ENCODE peak calls at places on chromosomes 1 and 21, in eight cellular contexts. One of them, this sample, is unnamed.

GRCh38 chr1:52592637-52593323 is 9.4 kb upstream of the GPX7 start:
- DNase-seq in fibroblast of mammary gland: no peak
- DNase-seq in pancreas: no peak
- DNase-seq in Right ventricle myocardium superior: no peak
- DNase-seq in AG08395: no peak
- DNase-seq in kidney: no peak
- DNase-seq in hepatocyte: no peak
- DNase-seq in mucosa of descending colon: no peak
- DNase-seq in this sample: peak; percentile 58

GRCh38 chr21:31716106-31716505 is 15.8 kb downstream of the SCAF4 start:
- DNase-seq in fibroblast of mammary gland: no peak
- DNase-seq in pancreas: no peak
- DNase-seq in Right ventricle myocardium superior: no peak
- DNase-seq in AG08395: no peak
- DNase-seq in kidney: no peak
- DNase-seq in hepatocyte: no peak
- DNase-seq in mucosa of descending colon: no peak
- DNase-seq in this sample: no peak

GRCh38 chr1:29805122-29805895 is 569.0 kb downstream of the PTPRU start:
- DNase-seq in fibroblast of mammary gland: no peak
- DNase-seq in pancreas: no peak
- DNase-seq in Right ventricle myocardium superior: no peak
- DNase-seq in AG08395: no peak
- DNase-seq in kidney: peak; percentile 45
- DNase-seq in hepatocyte: no peak
- DNase-seq in mucosa of descending colon: no peak
- DNase-seq in this sample: no peak

GRCh38 chr1:63004868-63005267 is 220.9 kb downstream of the ATG4C start:
- DNase-seq in fibroblast of mammary gland: peak; percentile 20
- DNase-seq in pancreas: no peak
- DNase-seq in Right ventricle myocardium superior: no peak
- DNase-seq in AG08395: peak; percentile 13
- DNase-seq in kidney: no peak
- DNase-seq in hepatocyte: no peak
- DNase-seq in mucosa of descending colon: peak; percentile 6
- DNase-seq in this sample: no peak

GRCh38 chr21:41894922-41895557 is 15.9 kb upstream of the PRDM15 start:
- DNase-seq in fibroblast of mammary gland: peak; percentile 52
- DNase-seq in pancreas: no peak
- DNase-seq in Right ventricle myocardium superior: no peak
- DNase-seq in AG08395: no peak
- DNase-seq in kidney: no peak
- DNase-seq in hepatocyte: peak; percentile 55
- DNase-seq in mucosa of descending colon: no peak
- DNase-seq in this sample: no peak

GRCh38 chr1:160550572-160551034 is 27.5 kb upstream of the SLAMF6 start:
- DNase-seq in fibroblast of mammary gland: no peak
- DNase-seq in pancreas: no peak
- DNase-seq in Right ventricle myocardium superior: no peak
- DNase-seq in AG08395: no peak
- DNase-seq in kidney: no peak
- DNase-seq in hepatocyte: no peak
- DNase-seq in mucosa of descending colon: peak; percentile 41
- DNase-seq in this sample: peak; percentile 27

GRCh38 chr1:28591708-28592313 is at the start of gene RAB42:
- DNase-seq in fibroblast of mammary gland: peak; percentile 27
- DNase-seq in pancreas: peak; percentile 24
- DNase-seq in Right ventricle myocardium superior: peak; percentile 58
- DNase-seq in AG08395: peak; percentile 53
- DNase-seq in kidney: no peak
- DNase-seq in hepatocyte: peak; percentile 58
- DNase-seq in mucosa of descending colon: peak; percentile 51
- DNase-seq in this sample: peak; percentile 63

GRCh38 chr1:88079036-88079435 is 605.0 kb upstream of the PKN2 start:
- DNase-seq in fibroblast of mammary gland: peak; percentile 10
- DNase-seq in pancreas: no peak
- DNase-seq in Right ventricle myocardium superior: no peak
- DNase-seq in AG08395: no peak
- DNase-seq in kidney: no peak
- DNase-seq in hepatocyte: no peak
- DNase-seq in mucosa of descending colon: no peak
- DNase-seq in this sample: no peak

GRCh38 chr1:50735443-50735842 is 224.6 kb downstream of the FAF1 start:
- DNase-seq in fibroblast of mammary gland: peak; percentile 44
- DNase-seq in pancreas: no peak
- DNase-seq in Right ventricle myocardium superior: no peak
- DNase-seq in AG08395: peak; percentile 34
- DNase-seq in kidney: no peak
- DNase-seq in hepatocyte: peak; percentile 25
- DNase-seq in mucosa of descending colon: peak; percentile 17
- DNase-seq in this sample: no peak

GRCh38 chr1:27349784-27350672 is 8.2 kb downstream of the SYTL1 start:
- DNase-seq in fibroblast of mammary gland: peak; percentile 66
- DNase-seq in pancreas: peak; percentile 54
- DNase-seq in Right ventricle myocardium superior: peak; percentile 78
- DNase-seq in AG08395: peak; percentile 74
- DNase-seq in kidney: peak; percentile 87
- DNase-seq in hepatocyte: peak; percentile 89
- DNase-seq in mucosa of descending colon: peak; percentile 68
- DNase-seq in this sample: no peak

GRCh38 chr1:59083946-59084865 is 212.7 kb upstream of the FGGY start:
- DNase-seq in fibroblast of mammary gland: no peak
- DNase-seq in pancreas: no peak
- DNase-seq in Right ventricle myocardium superior: peak; percentile 46
- DNase-seq in AG08395: no peak
- DNase-seq in kidney: peak; percentile 65
- DNase-seq in hepatocyte: no peak
- DNase-seq in mucosa of descending colon: no peak
- DNase-seq in this sample: no peak

GRCh38 chr1:42211224-42211623 is 46.7 kb upstream of the GUCA2A start:
- DNase-seq in fibroblast of mammary gland: peak; percentile 73
- DNase-seq in pancreas: no peak
- DNase-seq in Right ventricle myocardium superior: no peak
- DNase-seq in AG08395: peak; percentile 27
- DNase-seq in kidney: no peak
- DNase-seq in hepatocyte: no peak
- DNase-seq in mucosa of descending colon: no peak
- DNase-seq in this sample: no peak

GRCh38 chr1:25847929-25848328 is 11.3 kb downstream of the AUNIP start:
- DNase-seq in fibroblast of mammary gland: no peak
- DNase-seq in pancreas: no peak
- DNase-seq in Right ventricle myocardium superior: no peak
- DNase-seq in AG08395: no peak
- DNase-seq in kidney: no peak
- DNase-seq in hepatocyte: no peak
- DNase-seq in mucosa of descending colon: no peak
- DNase-seq in this sample: no peak

GRCh38 chr1:201649776-201650607 is 111.1 kb downstream of the NAV1 start:
- DNase-seq in fibroblast of mammary gland: peak; percentile 68
- DNase-seq in pancreas: peak; percentile 80
- DNase-seq in Right ventricle myocardium superior: peak; percentile 90
- DNase-seq in AG08395: peak; percentile 63
- DNase-seq in kidney: peak; percentile 93
- DNase-seq in hepatocyte: peak; percentile 88
- DNase-seq in mucosa of descending colon: peak; percentile 94
- DNase-seq in this sample: no peak

GRCh38 chr1:51345300-51345687 is 14.9 kb upstream of the TTC39A start:
- DNase-seq in fibroblast of mammary gland: no peak
- DNase-seq in pancreas: no peak
- DNase-seq in Right ventricle myocardium superior: no peak
- DNase-seq in AG08395: no peak
- DNase-seq in kidney: peak; percentile 66
- DNase-seq in hepatocyte: no peak
- DNase-seq in mucosa of descending colon: no peak
- DNase-seq in this sample: no peak

GRCh38 chr1:209554761-209555611 is 28.5 kb upstream of the CAMK1G start:
- DNase-seq in fibroblast of mammary gland: no peak
- DNase-seq in pancreas: no peak
- DNase-seq in Right ventricle myocardium superior: no peak
- DNase-seq in AG08395: no peak
- DNase-seq in kidney: no peak
- DNase-seq in hepatocyte: no peak
- DNase-seq in mucosa of descending colon: no peak
- DNase-seq in this sample: no peak

GRCh38 chr1:54328117-54328636 is 78.0 kb downstream of the SSBP3 start:
- DNase-seq in fibroblast of mammary gland: peak; percentile 30
- DNase-seq in pancreas: no peak
- DNase-seq in Right ventricle myocardium superior: no peak
- DNase-seq in AG08395: no peak
- DNase-seq in kidney: no peak
- DNase-seq in hepatocyte: no peak
- DNase-seq in mucosa of descending colon: no peak
- DNase-seq in this sample: no peak

GRCh38 chr21:45640888-45641479 is 2.5 kb upstream of the PCBP3 start:
- DNase-seq in fibroblast of mammary gland: peak; percentile 72
- DNase-seq in pancreas: no peak
- DNase-seq in Right ventricle myocardium superior: peak; percentile 58
- DNase-seq in AG08395: peak; percentile 88
- DNase-seq in kidney: peak; percentile 86
- DNase-seq in hepatocyte: peak; percentile 75
- DNase-seq in mucosa of descending colon: peak; percentile 48
- DNase-seq in this sample: no peak

GRCh38 chr1:233904979-233905415 is 521 bp downstream of the SLC35F3 start:
- DNase-seq in fibroblast of mammary gland: no peak
- DNase-seq in pancreas: no peak
- DNase-seq in Right ventricle myocardium superior: no peak
- DNase-seq in AG08395: no peak
- DNase-seq in kidney: peak; percentile 65
- DNase-seq in hepatocyte: peak; percentile 32
- DNase-seq in mucosa of descending colon: no peak
- DNase-seq in this sample: no peak

GRCh38 chr1:158873141-158873540 is 42.0 kb downstream of the MNDA start:
- DNase-seq in fibroblast of mammary gland: no peak
- DNase-seq in pancreas: no peak
- DNase-seq in Right ventricle myocardium superior: no peak
- DNase-seq in AG08395: no peak
- DNase-seq in kidney: no peak
- DNase-seq in hepatocyte: no peak
- DNase-seq in mucosa of descending colon: no peak
- DNase-seq in this sample: no peak

GRCh38 chr1:205041998-205042910 is 758 bp upstream of the CNTN2 start:
- DNase-seq in fibroblast of mammary gland: no peak
- DNase-seq in pancreas: no peak
- DNase-seq in Right ventricle myocardium superior: no peak
- DNase-seq in AG08395: no peak
- DNase-seq in kidney: no peak
- DNase-seq in hepatocyte: no peak
- DNase-seq in mucosa of descending colon: no peak
- DNase-seq in this sample: no peak

GRCh38 chr1:209527993-209528392 is 55.5 kb upstream of the CAMK1G start:
- DNase-seq in fibroblast of mammary gland: peak; percentile 60
- DNase-seq in pancreas: peak; percentile 43
- DNase-seq in Right ventricle myocardium superior: no peak
- DNase-seq in AG08395: no peak
- DNase-seq in kidney: no peak
- DNase-seq in hepatocyte: peak; percentile 85
- DNase-seq in mucosa of descending colon: peak; percentile 3
- DNase-seq in this sample: no peak

GRCh38 chr1:68801440-68801839 is 304.6 kb upstream of the DEPDC1 start:
- DNase-seq in fibroblast of mammary gland: no peak
- DNase-seq in pancreas: no peak
- DNase-seq in Right ventricle myocardium superior: no peak
- DNase-seq in AG08395: no peak
- DNase-seq in kidney: no peak
- DNase-seq in hepatocyte: no peak
- DNase-seq in mucosa of descending colon: no peak
- DNase-seq in this sample: no peak

GRCh38 chr1:248703674-248704073 is 1.1 kb upstream of the OR14I1 start:
- DNase-seq in fibroblast of mammary gland: no peak
- DNase-seq in pancreas: no peak
- DNase-seq in Right ventricle myocardium superior: no peak
- DNase-seq in AG08395: no peak
- DNase-seq in kidney: no peak
- DNase-seq in hepatocyte: no peak
- DNase-seq in mucosa of descending colon: no peak
- DNase-seq in this sample: no peak

GRCh38 chr1:172144445-172145060 is 275.9 kb upstream of the C1orf105 start:
- DNase-seq in fibroblast of mammary gland: peak; percentile 99
- DNase-seq in pancreas: peak; percentile 23
- DNase-seq in Right ventricle myocardium superior: peak; percentile 80
- DNase-seq in AG08395: peak; percentile 88
- DNase-seq in kidney: peak; percentile 88
- DNase-seq in hepatocyte: peak; percentile 91
- DNase-seq in mucosa of descending colon: peak; percentile 47
- DNase-seq in this sample: no peak

GRCh38 chr1:204651843-204652421 is 33.6 kb downstream of the LRRN2 start:
- DNase-seq in fibroblast of mammary gland: no peak
- DNase-seq in pancreas: no peak
- DNase-seq in Right ventricle myocardium superior: no peak
- DNase-seq in AG08395: no peak
- DNase-seq in kidney: no peak
- DNase-seq in hepatocyte: no peak
- DNase-seq in mucosa of descending colon: no peak
- DNase-seq in this sample: no peak

GRCh38 chr1:172041689-172042088 is 200.4 kb downstream of the DNM3 start:
- DNase-seq in fibroblast of mammary gland: peak; percentile 49
- DNase-seq in pancreas: no peak
- DNase-seq in Right ventricle myocardium superior: no peak
- DNase-seq in AG08395: peak; percentile 15
- DNase-seq in kidney: no peak
- DNase-seq in hepatocyte: peak; percentile 38
- DNase-seq in mucosa of descending colon: peak; percentile 13
- DNase-seq in this sample: no peak

GRCh38 chr1:198118136-198118535 is 38.7 kb upstream of the NEK7 start:
- DNase-seq in fibroblast of mammary gland: peak; percentile 98
- DNase-seq in pancreas: no peak
- DNase-seq in Right ventricle myocardium superior: peak; percentile 75
- DNase-seq in AG08395: peak; percentile 84
- DNase-seq in kidney: peak; percentile 83
- DNase-seq in hepatocyte: peak; percentile 66
- DNase-seq in mucosa of descending colon: peak; percentile 35
- DNase-seq in this sample: no peak

GRCh38 chr21:38956791-38957571 is 151.3 kb downstream of the ETS2 start:
- DNase-seq in fibroblast of mammary gland: no peak
- DNase-seq in pancreas: no peak
- DNase-seq in Right ventricle myocardium superior: peak; percentile 55
- DNase-seq in AG08395: no peak
- DNase-seq in kidney: no peak
- DNase-seq in hepatocyte: peak; percentile 50
- DNase-seq in mucosa of descending colon: peak; percentile 60
- DNase-seq in this sample: peak; percentile 22

GRCh38 chr21:36830041-36830440 is 131.1 kb downstream of the SIM2 start:
- DNase-seq in fibroblast of mammary gland: no peak
- DNase-seq in pancreas: no peak
- DNase-seq in Right ventricle myocardium superior: no peak
- DNase-seq in AG08395: no peak
- DNase-seq in kidney: no peak
- DNase-seq in hepatocyte: no peak
- DNase-seq in mucosa of descending colon: no peak
- DNase-seq in this sample: no peak

GRCh38 chr1:159964144-159964543 is 10.1 kb upstream of the SLAMF9 start:
- DNase-seq in fibroblast of mammary gland: no peak
- DNase-seq in pancreas: no peak
- DNase-seq in Right ventricle myocardium superior: no peak
- DNase-seq in AG08395: no peak
- DNase-seq in kidney: no peak
- DNase-seq in hepatocyte: no peak
- DNase-seq in mucosa of descending colon: no peak
- DNase-seq in this sample: no peak

GRCh38 chr1:67559222-67559700 is 125.7 kb upstream of the GADD45A start:
- DNase-seq in fibroblast of mammary gland: peak; percentile 62
- DNase-seq in pancreas: no peak
- DNase-seq in Right ventricle myocardium superior: peak; percentile 71
- DNase-seq in AG08395: peak; percentile 83
- DNase-seq in kidney: peak; percentile 79
- DNase-seq in hepatocyte: no peak
- DNase-seq in mucosa of descending colon: no peak
- DNase-seq in this sample: no peak